ENCODE peak calls at places on chromosome 1, in nine cellular contexts. M, C, P, B, T, L, N, U and D are unnamed samples.

GRCh38 chr1:113904292-113904673 is 316 bp downstream of the AP4B1 start:
- DNase-seq in M (no peak), C (no peak), P (no peak), B (peak; percentile 66), T (peak; percentile 61), L (no peak), N (no peak), U (peak; percentile 41), D (no peak)

GRCh38 chr1:209784276-209785169 is at the start of gene C1orf74:
- DNase-seq in M (peak; percentile 99), C (peak; percentile 100), P (peak; percentile 85), B (peak; percentile 99), T (peak; percentile 99), L (peak; percentile 99), N (peak; percentile 98), U (peak; percentile 97), D (peak; percentile 97)

GRCh38 chr1:28602536-28603439 is 10.7 kb downstream of the RAB42 start:
- DNase-seq in M (peak; percentile 69), C (no peak), P (peak; percentile 78), B (peak; percentile 63), T (peak; percentile 71), L (peak; percentile 68), N (peak; percentile 51), U (peak; percentile 74), D (peak; percentile 82)

GRCh38 chr1:116664366-116664983 is 3.1 kb downstream of the IGSF3 start:
- DNase-seq in M (no peak), C (no peak), P (no peak), B (peak; percentile 65), T (no peak), L (no peak), N (no peak), U (no peak), D (no peak)

GRCh38 chr1:161189036-161189435 is 9.8 kb downstream of the ADAMTS4 start:
- DNase-seq in M (no peak), C (no peak), P (no peak), B (no peak), T (no peak), L (no peak), N (no peak), U (no peak), D (no peak)

GRCh38 chr1:245751111-245751510 is 596.3 kb downstream of the KIF26B start:
- DNase-seq in M (no peak), C (no peak), P (no peak), B (no peak), T (no peak), L (no peak), N (no peak), U (no peak), D (no peak)

GRCh38 chr1:114627107-114627506 is 42.7 kb downstream of the DENND2C start:
- DNase-seq in M (no peak), C (no peak), P (no peak), B (no peak), T (no peak), L (no peak), N (no peak), U (no peak), D (no peak)

GRCh38 chr1:236209185-236209584 is 66.8 kb downstream of the GPR137B start:
- DNase-seq in M (no peak), C (no peak), P (no peak), B (no peak), T (no peak), L (no peak), N (no peak), U (no peak), D (no peak)

GRCh38 chr1:76668046-76668445 is 199.2 kb upstream of the ST6GALNAC5 start:
- DNase-seq in M (no peak), C (no peak), P (no peak), B (no peak), T (no peak), L (no peak), N (no peak), U (no peak), D (no peak)

GRCh38 chr1:61085191-61086086 is 3.1 kb downstream of the NFIA start:
- DNase-seq in M (no peak), C (no peak), P (no peak), B (no peak), T (no peak), L (no peak), N (no peak), U (no peak), D (no peak)

GRCh38 chr1:66271904-66272254 is 262.1 kb upstream of the SGIP1 start:
- DNase-seq in M (peak; percentile 8), C (no peak), P (peak; percentile 79), B (no peak), T (no peak), L (peak; percentile 67), N (peak; percentile 61), U (peak; percentile 55), D (peak; percentile 56)

GRCh38 chr1:8910331-8910730 is 31.8 kb upstream of the ENO1 start:
- DNase-seq in M (no peak), C (no peak), P (no peak), B (no peak), T (no peak), L (no peak), N (no peak), U (no peak), D (no peak)

GRCh38 chr1:175742790-175743459 is 470 bp downstream of the TNR start:
- DNase-seq in M (no peak), C (no peak), P (peak; percentile 45), B (no peak), T (peak; percentile 15), L (peak; percentile 44), N (no peak), U (no peak), D (no peak)

GRCh38 chr1:64471724-64472276 is 1.9 kb downstream of the CACHD1 start:
- DNase-seq in M (no peak), C (no peak), P (peak; percentile 52), B (no peak), T (no peak), L (no peak), N (no peak), U (peak; percentile 65), D (no peak)

GRCh38 chr1:225911207-225912130 is 12.6 kb downstream of the PYCR2 start:
- DNase-seq in M (peak; percentile 81), C (peak; percentile 82), P (no peak), B (no peak), T (no peak), L (peak; percentile 39), N (peak; percentile 35), U (peak; percentile 34), D (no peak)

GRCh38 chr1:42933060-42933586 is 25.5 kb downstream of the SLC2A1 start:
- DNase-seq in M (no peak), C (no peak), P (no peak), B (no peak), T (no peak), L (no peak), N (no peak), U (no peak), D (no peak)

GRCh38 chr1:110779617-110780016 is 93.3 kb upstream of the CD53 start:
- DNase-seq in M (no peak), C (no peak), P (no peak), B (no peak), T (no peak), L (no peak), N (no peak), U (no peak), D (no peak)

GRCh38 chr1:213759359-213760181 is 228.2 kb upstream of the PROX1 start:
- DNase-seq in M (peak; percentile 63), C (no peak), P (no peak), B (peak; percentile 66), T (peak; percentile 39), L (no peak), N (no peak), U (no peak), D (no peak)

GRCh38 chr1:83998205-83998598 is 730 bp downstream of the TTLL7 start:
- DNase-seq in M (no peak), C (no peak), P (peak; percentile 4), B (no peak), T (peak; percentile 60), L (no peak), N (no peak), U (no peak), D (no peak)

GRCh38 chr1:156506450-156506849 is 5.9 kb upstream of the MEF2D start:
- DNase-seq in M (no peak), C (no peak), P (no peak), B (no peak), T (no peak), L (no peak), N (no peak), U (no peak), D (no peak)

GRCh38 chr1:204306076-204306475 is 53.7 kb downstream of the PLEKHA6 start:
- DNase-seq in M (no peak), C (no peak), P (no peak), B (no peak), T (no peak), L (peak; percentile 39), N (no peak), U (no peak), D (no peak)

GRCh38 chr1:21294266-21295058 is 4.2 kb upstream of the ECE1 start:
- DNase-seq in M (no peak), C (peak; percentile 84), P (peak; percentile 75), B (no peak), T (no peak), L (no peak), N (no peak), U (no peak), D (no peak)

GRCh38 chr1:37817481-37817880 is 9.5 kb upstream of the YRDC start:
- DNase-seq in M (no peak), C (no peak), P (no peak), B (no peak), T (peak; percentile 25), L (peak; percentile 55), N (no peak), U (no peak), D (peak; percentile 11)

GRCh38 chr1:31239653-31240241 is at the start of gene NKAIN1:
- DNase-seq in M (peak; percentile 62), C (no peak), P (peak; percentile 29), B (no peak), T (peak; percentile 48), L (peak; percentile 17), N (no peak), U (no peak), D (no peak)

GRCh38 chr1:5616366-5617178 is 375.7 kb downstream of the NPHP4 start:
- DNase-seq in M (no peak), C (no peak), P (no peak), B (no peak), T (no peak), L (no peak), N (no peak), U (no peak), D (no peak)

GRCh38 chr1:55212349-55213028 is 2.7 kb downstream of the USP24 start:
- DNase-seq in M (no peak), C (peak; percentile 22), P (no peak), B (peak; percentile 15), T (peak; percentile 15), L (no peak), N (no peak), U (no peak), D (no peak)

GRCh38 chr1:67590329-67590728 is 94.7 kb upstream of the GADD45A start:
- DNase-seq in M (no peak), C (no peak), P (no peak), B (no peak), T (no peak), L (no peak), N (no peak), U (no peak), D (peak; percentile 50)

GRCh38 chr1:197152662-197153061 is 6.2 kb upstream of the ASPM start:
- DNase-seq in M (no peak), C (no peak), P (no peak), B (no peak), T (no peak), L (no peak), N (no peak), U (no peak), D (no peak)

GRCh38 chr1:212669102-212669501 is 30.5 kb downstream of the BATF3 start:
- DNase-seq in M (peak; percentile 59), C (no peak), P (no peak), B (no peak), T (peak; percentile 46), L (no peak), N (no peak), U (peak; percentile 22), D (peak; percentile 56)

GRCh38 chr1:11320153-11320936 is 47.3 kb downstream of the UBIAD1 start:
- DNase-seq in M (peak; percentile 66), C (peak; percentile 60), P (no peak), B (no peak), T (peak; percentile 35), L (no peak), N (no peak), U (no peak), D (no peak)

GRCh38 chr1:202056644-202057334 is 46.4 kb downstream of the ELF3 start:
- DNase-seq in M (peak; percentile 35), C (no peak), P (peak; percentile 96), B (peak; percentile 100), T (peak; percentile 100), L (no peak), N (peak; percentile 93), U (no peak), D (no peak)